ENCODE peak calls at places on chromosome 22, in eight cellular contexts. R is A673; T is GM04503; A is AG04449; S is activated CD8-positive, alpha-beta T cell treated with anti-CD3 and anti-CD28 coated beads for 36 hours; H is M059J; P is activated CD8-positive, alpha-beta memory T cell treated with anti-CD3 and anti-CD28 coated beads, Interleukin-2, amount 10 ng/mL, durations not matched to agents 7 days and 5 days; V is AG20443. C is an unnamed sample.

GRCh38 chr22:37279469-37279868 is 2.8 kb upstream of the CYTH4 start:
- DNase-seq in R (no peak), T (no peak), A (no peak), S (no peak), H (peak), P (no peak), V (no peak), C (no peak)

GRCh38 chr22:27627444-27627833 is 174.1 kb downstream of the MN1 start:
- DNase-seq in R (no peak), T (no peak), A (no peak), S (no peak), H (no peak), P (no peak), V (no peak), C (peak)

GRCh38 chr22:23278883-23279675 is 98.8 kb downstream of the BCR start:
- DNase-seq in R (no peak), T (no peak), A (no peak), S (peak), H (no peak), P (peak), V (no peak), C (no peak)

GRCh38 chr22:40507491-40507890 is 129.0 kb downstream of the MRTFA start:
- DNase-seq in R (no peak), T (no peak), A (no peak), S (no peak), H (no peak), P (no peak), V (no peak), C (no peak)

GRCh38 chr22:35944458-35944857 is 84.2 kb downstream of the RBFOX2 start:
- DNase-seq in R (no peak), T (no peak), A (no peak), S (no peak), H (no peak), P (no peak), V (no peak), C (no peak)

GRCh38 chr22:42442746-42443145 is 10.5 kb upstream of the NFAM1 start:
- DNase-seq in R (no peak), T (no peak), A (no peak), S (no peak), H (no peak), P (no peak), V (no peak), C (no peak)

GRCh38 chr22:50535113-50535512 is 5.3 kb upstream of the TYMP start:
- DNase-seq in R (no peak), T (no peak), A (no peak), S (no peak), H (no peak), P (no peak), V (no peak), C (no peak)

GRCh38 chr22:38871360-38872171 is 450 bp downstream of the CBX6 start:
- DNase-seq in R (peak), T (no peak), A (no peak), S (peak), H (peak), P (peak), V (peak), C (peak)

GRCh38 chr22:43293661-43294392 is 49.3 kb downstream of the SCUBE1 start:
- DNase-seq in R (no peak), T (no peak), A (no peak), S (no peak), H (peak), P (no peak), V (peak), C (peak)

GRCh38 chr22:23888615-23889401 is 5.4 kb upstream of the MIF start:
- DNase-seq in R (peak), T (no peak), A (no peak), S (no peak), H (peak), P (no peak), V (peak), C (peak)

GRCh38 chr22:43622886-43623285 is 189.2 kb downstream of the EFCAB6 start:
- DNase-seq in R (no peak), T (no peak), A (no peak), S (no peak), H (no peak), P (no peak), V (no peak), C (no peak)

GRCh38 chr22:20463324-20464095 is 25.9 kb upstream of the SCARF2 start:
- DNase-seq in R (no peak), T (no peak), A (no peak), S (peak), H (no peak), P (peak), V (no peak), C (no peak)

GRCh38 chr22:49534386-49534785 is 293.3 kb downstream of the BRD1 start:
- DNase-seq in R (no peak), T (no peak), A (no peak), S (no peak), H (no peak), P (no peak), V (no peak), C (no peak)

GRCh38 chr22:23107487-23108323 is 34.1 kb downstream of the RSPH14 start:
- DNase-seq in R (no peak), T (no peak), A (no peak), S (no peak), H (no peak), P (no peak), V (no peak), C (no peak)

GRCh38 chr22:21919526-21920307 is 32.9 kb downstream of the PPM1F start:
- DNase-seq in R (no peak), T (no peak), A (no peak), S (no peak), H (no peak), P (no peak), V (no peak), C (no peak)

GRCh38 chr22:36879775-36880174 is 19.0 kb downstream of the NCF4 start:
- DNase-seq in R (no peak), T (peak), A (no peak), S (no peak), H (no peak), P (no peak), V (peak), C (no peak)

GRCh38 chr22:40631925-40632324 is 4.6 kb downstream of the MRTFA start:
- DNase-seq in R (no peak), T (no peak), A (no peak), S (no peak), H (no peak), P (no peak), V (no peak), C (no peak)

GRCh38 chr22:40511604-40512003 is 124.9 kb downstream of the MRTFA start:
- DNase-seq in R (no peak), T (no peak), A (no peak), S (no peak), H (peak), P (no peak), V (no peak), C (no peak)

GRCh38 chr22:37176464-37177061 is 11.5 kb downstream of the C1QTNF6 start:
- DNase-seq in R (no peak), T (no peak), A (no peak), S (peak), H (no peak), P (no peak), V (peak), C (peak)

GRCh38 chr22:45204751-45205623 is 35.7 kb downstream of the KIAA0930 start:
- DNase-seq in R (no peak), T (no peak), A (no peak), S (no peak), H (no peak), P (no peak), V (no peak), C (no peak)

GRCh38 chr22:23684051-23684450 is 6.8 kb upstream of the RGL4 start:
- DNase-seq in R (no peak), T (no peak), A (no peak), S (no peak), H (no peak), P (no peak), V (no peak), C (no peak)

GRCh38 chr22:49450521-49450920 is 377.2 kb downstream of the BRD1 start:
- DNase-seq in R (peak), T (no peak), A (no peak), S (no peak), H (no peak), P (no peak), V (no peak), C (no peak)

GRCh38 chr22:33221566-33221965 is 163.4 kb upstream of the SYN3 start:
- DNase-seq in R (no peak), T (no peak), A (no peak), S (no peak), H (no peak), P (no peak), V (peak), C (no peak)

GRCh38 chr22:39856588-39856987 is 37.0 kb downstream of the ENTHD1 start:
- DNase-seq in R (no peak), T (no peak), A (no peak), S (no peak), H (no peak), P (no peak), V (no peak), C (no peak)

GRCh38 chr22:31630331-31631329 is 31.4 kb downstream of the PISD start:
- DNase-seq in R (peak), T (no peak), A (no peak), S (peak), H (peak), P (peak), V (peak), C (peak)

GRCh38 chr22:42648368-42649260 is 578 bp downstream of the CYB5R3 start:
- DNase-seq in R (no peak), T (no peak), A (no peak), S (peak), H (no peak), P (peak), V (no peak), C (peak)

GRCh38 chr22:22165936-22166710 is 78.5 kb upstream of the VPREB1 start:
- DNase-seq in R (no peak), T (no peak), A (no peak), S (no peak), H (no peak), P (no peak), V (no peak), C (no peak)

GRCh38 chr22:32558681-32559355 is 84.2 kb downstream of the FBXO7 start:
- DNase-seq in R (no peak), T (no peak), A (no peak), S (peak), H (peak), P (no peak), V (peak), C (peak)

GRCh38 chr22:35076648-35077047 is 10.7 kb downstream of the ISX start:
- DNase-seq in R (no peak), T (no peak), A (no peak), S (no peak), H (peak), P (no peak), V (no peak), C (no peak)

C was measured in ELR.